ENCODE peak calls at places on chromosome 22, in seven cellular contexts. B is lower leg skin, V is HCT116, K is HFF-Myc, M is IMR-90, S is body of pancreas, W is GM20000. O is an unnamed sample.

GRCh38 chr22:40002935-40003715 is 8.4 kb downstream of the FAM83F start:
- DNase-seq in M (no peak), S (no peak), K (no peak), W (no peak), V (no peak), B (no peak), O (no peak)

GRCh38 chr22:16949561-16949960 is 58.5 kb downstream of the GAB4 start:
- DNase-seq in V (peak; percentile 29), B (peak; percentile 21), W (peak; percentile 11), K (no peak), S (no peak), M (no peak), O (no peak)

GRCh38 chr22:17785185-17786184 is 11.2 kb upstream of the BID start:
- DNase-seq in K (no peak), M (no peak), V (peak; percentile 41), B (no peak), S (peak; percentile 76), W (no peak), O (no peak)

GRCh38 chr22:23915230-23915754 is 21.1 kb downstream of the MIF start:
- DNase-seq in B (no peak), K (no peak), M (no peak), W (no peak), S (no peak), V (no peak), O (peak; percentile 36)

GRCh38 chr22:43126506-43127165 is 16.1 kb downstream of the BIK start:
- DNase-seq in K (peak; percentile 32), W (no peak), V (peak; percentile 82), S (peak; percentile 58), B (no peak), M (peak; percentile 85), O (no peak)

GRCh38 chr22:23180301-23180892 is at the start of gene BCR:
- DNase-seq in K (no peak), S (peak; percentile 75), V (peak; percentile 34), M (peak; percentile 65), B (peak; percentile 41), W (peak; percentile 92), O (no peak)

GRCh38 chr22:17921871-17922821 is 102.2 kb downstream of the MICAL3 start:
- DNase-seq in M (no peak), S (no peak), V (no peak), B (no peak), K (no peak), W (no peak), O (no peak)

GRCh38 chr22:28310299-28310698 is 369.3 kb downstream of the TTC28 start:
- DNase-seq in W (no peak), V (no peak), S (no peak), M (no peak), B (no peak), K (no peak), O (no peak)

GRCh38 chr22:37018815-37019308 is 385 bp downstream of the TST start:
- DNase-seq in B (peak; percentile 43), S (peak; percentile 53), V (no peak), W (no peak), K (no peak), M (peak; percentile 55), O (no peak)

GRCh38 chr22:20102203-20102780 is 13.6 kb upstream of the RANBP1 start:
- DNase-seq in M (no peak), W (no peak), V (no peak), K (no peak), S (no peak), B (no peak), O (no peak)
- TF ChIP-seq CTCF in M (no peak), W (no peak), V (peak; percentile 14), K (no peak), S (no peak), B (no peak), O (no peak)

GRCh38 chr22:27152883-27153282 is 495.5 kb downstream of the MIAT start:
- DNase-seq in S (no peak), K (no peak), W (no peak), V (no peak), M (no peak), B (no peak), O (no peak)

GRCh38 chr22:27152033-27152432 is 494.6 kb downstream of the MIAT start:
- DNase-seq in S (no peak), M (no peak), V (no peak), B (no peak), W (no peak), K (no peak), O (no peak)

GRCh38 chr22:27150530-27150909 is 493.1 kb downstream of the MIAT start:
- DNase-seq in W (no peak), M (no peak), V (no peak), S (peak; percentile 25), K (no peak), B (no peak), O (no peak)

GRCh38 chr22:27149886-27150529 is 492.6 kb downstream of the MIAT start:
- DNase-seq in K (no peak), M (peak; percentile 37), V (no peak), B (no peak), S (no peak), W (no peak), O (no peak)

GRCh38 chr22:27151407-27151806 is 494.0 kb downstream of the MIAT start:
- DNase-seq in S (no peak), M (no peak), B (no peak), W (no peak), V (no peak), K (no peak), O (no peak)
- TF ChIP-seq CTCF in S (no peak), M (no peak), B (no peak), W (no peak), V (peak; percentile 20), K (no peak), O (no peak)

GRCh38 chr22:38292694-38293093 is 19.9 kb upstream of the TMEM184B start:
- DNase-seq in B (no peak), V (no peak), S (no peak), W (no peak), K (no peak), M (no peak), O (no peak)
- TF ChIP-seq CTCF in B (no peak), V (no peak), S (no peak), W (no peak), K (no peak), M (no peak), O (no peak)

GRCh38 chr22:50326959-50327710 is at the start of gene DENND6B:
- DNase-seq in M (peak; percentile 69), B (no peak), V (no peak), K (no peak), W (peak; percentile 97), S (peak; percentile 85), O (peak; percentile 93)
- TF ChIP-seq CTCF in M (peak; percentile 84), B (no peak), V (peak; percentile 29), K (peak; percentile 31), W (peak; percentile 83), S (peak; percentile 72), O (peak; percentile 63)

GRCh38 chr22:29700949-29701927 is 18.6 kb upstream of the CABP7 start:
- DNase-seq in B (no peak), V (peak; percentile 51), S (peak; percentile 35), M (peak; percentile 34), K (no peak), W (no peak), O (no peak)

GRCh38 chr22:29702931-29703594 is 16.7 kb upstream of the CABP7 start:
- DNase-seq in W (no peak), V (no peak), S (no peak), M (no peak), K (no peak), B (no peak), O (no peak)

GRCh38 chr22:29700206-29700948 is 19.4 kb upstream of the CABP7 start:
- DNase-seq in W (no peak), M (peak; percentile 31), V (no peak), S (no peak), K (no peak), B (no peak), O (no peak)

GRCh38 chr22:29703595-29704195 is 16.1 kb upstream of the CABP7 start:
- DNase-seq in S (no peak), V (no peak), B (no peak), W (no peak), K (no peak), M (no peak), O (no peak)

DNA sequence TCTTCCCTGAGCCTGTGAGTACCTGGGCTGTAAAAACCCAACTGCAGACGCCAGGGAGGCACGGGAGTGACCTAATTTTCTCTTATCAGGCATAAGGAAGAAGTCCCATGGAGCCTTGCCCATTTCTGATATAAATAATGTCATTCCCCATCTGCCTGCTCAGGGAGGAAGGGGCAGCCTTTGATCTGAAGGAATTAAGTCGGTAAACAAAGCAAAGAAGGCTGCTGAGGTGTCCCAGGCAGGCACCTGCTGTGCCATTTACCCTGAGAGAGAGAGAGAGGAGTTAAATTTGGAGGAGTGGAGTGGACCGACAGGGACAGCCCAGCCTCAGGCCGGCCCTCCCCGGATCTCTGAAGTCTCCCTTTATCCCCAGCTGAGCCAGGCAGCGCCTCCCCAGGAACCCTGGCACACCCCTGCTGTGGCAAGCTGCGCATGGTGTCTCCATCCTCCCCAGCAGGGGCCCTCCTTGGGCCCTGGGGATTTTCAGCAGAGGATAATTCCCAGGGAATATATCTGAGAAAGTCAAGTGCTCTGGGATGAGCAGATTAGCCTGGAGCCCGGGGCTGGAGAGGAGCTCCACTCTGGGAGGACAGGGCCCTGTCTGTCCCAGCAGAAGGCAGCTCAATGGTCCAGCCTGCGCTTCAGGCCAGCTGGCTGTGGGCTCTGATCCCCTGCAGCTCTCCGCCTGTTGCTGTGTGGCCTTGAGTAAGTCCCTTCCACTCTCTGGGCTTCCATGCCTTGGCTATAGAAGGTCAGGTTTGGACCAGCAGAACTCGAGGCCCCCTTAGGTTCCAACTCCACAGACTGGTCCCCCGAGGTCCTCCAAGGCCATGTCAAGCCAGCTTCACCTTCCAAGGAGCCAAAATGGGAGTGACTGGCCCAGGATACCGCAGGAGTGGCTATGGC is 17.5 kb upstream of the CABP7 start:
- DNase-seq in S (no peak), W (no peak), V (no peak), K (no peak), B (no peak), M (peak; percentile 11), O (no peak)
- TF ChIP-seq CTCF in S (no peak), W (no peak), V (peak; percentile 26), K (peak; percentile 6), B (no peak), M (peak; percentile 14), O (no peak)

DNA sequence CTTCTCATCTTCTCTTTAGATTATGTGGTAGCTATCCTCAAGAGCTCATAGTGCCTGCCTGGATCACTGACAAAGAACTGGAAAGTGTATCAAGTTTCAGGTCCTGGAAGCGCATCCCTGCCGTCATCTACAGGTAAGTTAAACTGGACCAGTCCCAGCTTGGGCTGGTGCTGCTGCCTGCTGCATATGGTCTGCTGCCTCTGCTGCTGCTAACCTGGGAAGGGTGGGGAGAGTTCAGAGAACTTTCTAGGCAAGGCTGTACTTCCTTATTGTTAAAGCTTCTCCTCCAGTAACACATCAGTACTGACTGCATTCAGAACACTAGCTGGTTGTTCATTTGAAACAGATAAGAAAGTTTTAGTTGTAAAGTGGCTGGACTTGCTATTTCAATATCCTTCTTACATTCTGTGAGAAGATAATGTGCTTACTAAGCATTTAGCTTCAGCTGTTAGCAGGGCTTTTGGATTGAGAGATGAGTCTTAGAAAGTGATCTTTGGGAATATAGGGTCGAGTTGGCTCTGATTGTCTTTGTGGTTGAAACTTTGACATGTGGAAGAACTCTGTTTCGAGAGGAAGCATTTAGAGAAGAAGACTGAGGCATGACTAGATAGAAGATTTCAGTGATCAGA is 77.3 kb upstream of the HORMAD2 start:
- DNase-seq in S (no peak), B (no peak), V (no peak), M (no peak), K (no peak), W (no peak), O (no peak)
- TF ChIP-seq CTCF in S (no peak), B (no peak), V (no peak), M (no peak), K (no peak), W (no peak), O (no peak)

GRCh38 chr22:21098099-21098671 is 52.4 kb downstream of the LRRC74B start:
- DNase-seq in K (no peak), S (no peak), M (no peak), W (no peak), B (no peak), V (peak; percentile 35), O (no peak)
- TF ChIP-seq CTCF in K (peak; percentile 14), S (no peak), M (no peak), W (no peak), B (no peak), V (peak; percentile 59), O (no peak)

O was measured in osteocyte.